ENCODE peak calls at places on chromosomes 3 and 15, in eight cellular contexts. One of them, this sample, is unnamed.

GRCh38 chr3:58352624-58353023 is 19.9 kb downstream of the PXK start:
- DNase-seq in retinal pigment epithelial cell: no peak
- DNase-seq in HT1080: no peak
- DNase-seq in tibial artery: no peak
- DNase-seq in SW 1271: no peak
- DNase-seq in stimulated activated naive CD8-positive, alpha-beta T cell treated with anti-CD3 and anti-CD28 coated beads, Interleukin-15, Interleukin-2, amounts not matched to agents 100 U/mL and 50 U/mL, for 24 hours: no peak
- DNase-seq in RKO: no peak
- DNase-seq in SHP77 treated with DMSO at 0.1 percent for 48 hours: no peak
- DNase-seq in this sample: no peak

GRCh38 chr3:176514297-176514696 is 683.0 kb downstream of the TBL1XR1 start:
- DNase-seq in RKO: peak
- DNase-seq in retinal pigment epithelial cell: no peak
- DNase-seq in tibial artery: no peak
- DNase-seq in stimulated activated naive CD8-positive, alpha-beta T cell treated with anti-CD3 and anti-CD28 coated beads, Interleukin-15, Interleukin-2, amounts not matched to agents 100 U/mL and 50 U/mL, for 24 hours: peak
- DNase-seq in HT1080: peak
- DNase-seq in SW 1271: no peak
- DNase-seq in SHP77 treated with DMSO at 0.1 percent for 48 hours: no peak
- DNase-seq in this sample: peak

GRCh38 chr3:37520802-37521350 is 340.8 kb upstream of the CTDSPL start:
- DNase-seq in SW 1271: no peak
- DNase-seq in stimulated activated naive CD8-positive, alpha-beta T cell treated with anti-CD3 and anti-CD28 coated beads, Interleukin-15, Interleukin-2, amounts not matched to agents 100 U/mL and 50 U/mL, for 24 hours: no peak
- DNase-seq in tibial artery: no peak
- DNase-seq in RKO: no peak
- DNase-seq in HT1080: no peak
- DNase-seq in retinal pigment epithelial cell: no peak
- DNase-seq in SHP77 treated with DMSO at 0.1 percent for 48 hours: no peak
- DNase-seq in this sample: no peak

GRCh38 chr3:197711973-197712707 is 24.6 kb downstream of the RUBCN start:
- DNase-seq in HT1080: peak
- DNase-seq in tibial artery: peak
- DNase-seq in retinal pigment epithelial cell: peak
- DNase-seq in SHP77 treated with DMSO at 0.1 percent for 48 hours: peak
- DNase-seq in RKO: peak
- DNase-seq in stimulated activated naive CD8-positive, alpha-beta T cell treated with anti-CD3 and anti-CD28 coated beads, Interleukin-15, Interleukin-2, amounts not matched to agents 100 U/mL and 50 U/mL, for 24 hours: peak
- DNase-seq in SW 1271: peak
- DNase-seq in this sample: peak

GRCh38 chr3:61634678-61635077 is 73.3 kb downstream of the PTPRG start:
- DNase-seq in stimulated activated naive CD8-positive, alpha-beta T cell treated with anti-CD3 and anti-CD28 coated beads, Interleukin-15, Interleukin-2, amounts not matched to agents 100 U/mL and 50 U/mL, for 24 hours: no peak
- DNase-seq in RKO: no peak
- DNase-seq in SW 1271: no peak
- DNase-seq in retinal pigment epithelial cell: no peak
- DNase-seq in tibial artery: no peak
- DNase-seq in HT1080: no peak
- DNase-seq in SHP77 treated with DMSO at 0.1 percent for 48 hours: no peak
- DNase-seq in this sample: no peak

GRCh38 chr3:24683511-24684384 is 189.1 kb upstream of the THRB start:
- DNase-seq in SHP77 treated with DMSO at 0.1 percent for 48 hours: no peak
- DNase-seq in retinal pigment epithelial cell: no peak
- DNase-seq in tibial artery: no peak
- DNase-seq in stimulated activated naive CD8-positive, alpha-beta T cell treated with anti-CD3 and anti-CD28 coated beads, Interleukin-15, Interleukin-2, amounts not matched to agents 100 U/mL and 50 U/mL, for 24 hours: no peak
- DNase-seq in HT1080: peak
- DNase-seq in SW 1271: no peak
- DNase-seq in RKO: peak
- DNase-seq in this sample: peak

GRCh38 chr15:80549191-80549590 is 145.0 kb downstream of the ARNT2 start:
- DNase-seq in SW 1271: no peak
- DNase-seq in retinal pigment epithelial cell: peak
- DNase-seq in tibial artery: no peak
- DNase-seq in SHP77 treated with DMSO at 0.1 percent for 48 hours: no peak
- DNase-seq in HT1080: peak
- DNase-seq in stimulated activated naive CD8-positive, alpha-beta T cell treated with anti-CD3 and anti-CD28 coated beads, Interleukin-15, Interleukin-2, amounts not matched to agents 100 U/mL and 50 U/mL, for 24 hours: no peak
- DNase-seq in RKO: no peak
- DNase-seq in this sample: no peak

GRCh38 chr3:104873331-104873730 is 493.4 kb upstream of the ALCAM start:
- DNase-seq in retinal pigment epithelial cell: no peak
- DNase-seq in tibial artery: no peak
- DNase-seq in RKO: no peak
- DNase-seq in SW 1271: no peak
- DNase-seq in SHP77 treated with DMSO at 0.1 percent for 48 hours: no peak
- DNase-seq in HT1080: peak
- DNase-seq in stimulated activated naive CD8-positive, alpha-beta T cell treated with anti-CD3 and anti-CD28 coated beads, Interleukin-15, Interleukin-2, amounts not matched to agents 100 U/mL and 50 U/mL, for 24 hours: no peak
- DNase-seq in this sample: no peak

GRCh38 chr15:81337241-81337640 is 13.3 kb upstream of the STARD5 start:
- DNase-seq in RKO: no peak
- DNase-seq in tibial artery: no peak
- DNase-seq in SW 1271: no peak
- DNase-seq in stimulated activated naive CD8-positive, alpha-beta T cell treated with anti-CD3 and anti-CD28 coated beads, Interleukin-15, Interleukin-2, amounts not matched to agents 100 U/mL and 50 U/mL, for 24 hours: no peak
- DNase-seq in SHP77 treated with DMSO at 0.1 percent for 48 hours: no peak
- DNase-seq in retinal pigment epithelial cell: no peak
- DNase-seq in HT1080: no peak
- DNase-seq in this sample: no peak

GRCh38 chr15:64856429-64857145 is 14.9 kb downstream of the PLEKHO2 start:
- DNase-seq in RKO: no peak
- DNase-seq in stimulated activated naive CD8-positive, alpha-beta T cell treated with anti-CD3 and anti-CD28 coated beads, Interleukin-15, Interleukin-2, amounts not matched to agents 100 U/mL and 50 U/mL, for 24 hours: no peak
- DNase-seq in HT1080: peak
- DNase-seq in SW 1271: no peak
- DNase-seq in tibial artery: peak
- DNase-seq in retinal pigment epithelial cell: peak
- DNase-seq in SHP77 treated with DMSO at 0.1 percent for 48 hours: no peak
- DNase-seq in this sample: peak

GRCh38 chr3:38960953-38961622 is 90.7 kb downstream of the SCN11A start:
- DNase-seq in RKO: peak
- DNase-seq in retinal pigment epithelial cell: no peak
- DNase-seq in SW 1271: no peak
- DNase-seq in stimulated activated naive CD8-positive, alpha-beta T cell treated with anti-CD3 and anti-CD28 coated beads, Interleukin-15, Interleukin-2, amounts not matched to agents 100 U/mL and 50 U/mL, for 24 hours: peak
- DNase-seq in tibial artery: peak
- DNase-seq in HT1080: peak
- DNase-seq in SHP77 treated with DMSO at 0.1 percent for 48 hours: peak
- DNase-seq in this sample: peak

GRCh38 chr3:13414040-13414729 is 5.9 kb downstream of the NUP210 start:
- DNase-seq in stimulated activated naive CD8-positive, alpha-beta T cell treated with anti-CD3 and anti-CD28 coated beads, Interleukin-15, Interleukin-2, amounts not matched to agents 100 U/mL and 50 U/mL, for 24 hours: peak
- DNase-seq in RKO: no peak
- DNase-seq in retinal pigment epithelial cell: no peak
- DNase-seq in HT1080: peak
- DNase-seq in SW 1271: no peak
- DNase-seq in SHP77 treated with DMSO at 0.1 percent for 48 hours: no peak
- DNase-seq in tibial artery: peak
- DNase-seq in this sample: peak

This sample was measured in head of caudate nucleus.